ENCODE peak calls at places on chromosomes 1 and 21, in eight cellular contexts. One of them, this sample, is unnamed.

GRCh38 chr1:22117851-22118250 is 25.0 kb downstream of the WNT4 start:
- DNase-seq in H54: no peak
- DNase-seq in stimulated activated CD8-positive, alpha-beta memory T cell treated with anti-CD3 and anti-CD28 coated beads, Interleukin-2, amount 100 ng/mL, for 1 hour: no peak
- DNase-seq in CD8-positive, alpha-beta T cell: no peak
- DNase-seq in CD4-positive, alpha-beta T cell: peak
- DNase-seq in HEK293T: no peak
- DNase-seq in bronchial epithelial cell: no peak
- DNase-seq in posterior vena cava: no peak
- DNase-seq in this sample: no peak

GRCh38 chr1:199742547-199742946 is 285.0 kb upstream of the NR5A2 start:
- DNase-seq in H54: peak
- DNase-seq in stimulated activated CD8-positive, alpha-beta memory T cell treated with anti-CD3 and anti-CD28 coated beads, Interleukin-2, amount 100 ng/mL, for 1 hour: no peak
- DNase-seq in CD8-positive, alpha-beta T cell: no peak
- DNase-seq in CD4-positive, alpha-beta T cell: no peak
- DNase-seq in HEK293T: no peak
- DNase-seq in bronchial epithelial cell: peak
- DNase-seq in posterior vena cava: no peak
- DNase-seq in this sample: no peak

GRCh38 chr1:64811131-64811530 is 66.3 kb downstream of the RAVER2 start:
- DNase-seq in H54: no peak
- DNase-seq in stimulated activated CD8-positive, alpha-beta memory T cell treated with anti-CD3 and anti-CD28 coated beads, Interleukin-2, amount 100 ng/mL, for 1 hour: no peak
- DNase-seq in CD8-positive, alpha-beta T cell: no peak
- DNase-seq in CD4-positive, alpha-beta T cell: no peak
- DNase-seq in HEK293T: no peak
- DNase-seq in bronchial epithelial cell: no peak
- DNase-seq in posterior vena cava: no peak
- DNase-seq in this sample: no peak

GRCh38 chr1:6181347-6181770 is 1.2 kb upstream of the CHD5 start:
- DNase-seq in H54: no peak
- DNase-seq in stimulated activated CD8-positive, alpha-beta memory T cell treated with anti-CD3 and anti-CD28 coated beads, Interleukin-2, amount 100 ng/mL, for 1 hour: no peak
- DNase-seq in CD8-positive, alpha-beta T cell: no peak
- DNase-seq in CD4-positive, alpha-beta T cell: no peak
- DNase-seq in HEK293T: no peak
- DNase-seq in bronchial epithelial cell: no peak
- DNase-seq in posterior vena cava: no peak
- DNase-seq in this sample: no peak

GRCh38 chr1:247273013-247273412 is 17.1 kb downstream of the VN1R5 start:
- DNase-seq in H54: no peak
- DNase-seq in stimulated activated CD8-positive, alpha-beta memory T cell treated with anti-CD3 and anti-CD28 coated beads, Interleukin-2, amount 100 ng/mL, for 1 hour: no peak
- DNase-seq in CD8-positive, alpha-beta T cell: no peak
- DNase-seq in CD4-positive, alpha-beta T cell: no peak
- DNase-seq in HEK293T: no peak
- DNase-seq in bronchial epithelial cell: no peak
- DNase-seq in posterior vena cava: no peak
- DNase-seq in this sample: no peak

GRCh38 chr21:36096398-36097290 is 26.8 kb downstream of the CBR1 start:
- DNase-seq in H54: no peak
- DNase-seq in stimulated activated CD8-positive, alpha-beta memory T cell treated with anti-CD3 and anti-CD28 coated beads, Interleukin-2, amount 100 ng/mL, for 1 hour: no peak
- DNase-seq in CD8-positive, alpha-beta T cell: no peak
- DNase-seq in CD4-positive, alpha-beta T cell: no peak
- DNase-seq in HEK293T: no peak
- DNase-seq in bronchial epithelial cell: no peak
- DNase-seq in posterior vena cava: no peak
- DNase-seq in this sample: no peak

GRCh38 chr1:209433649-209434031 is 149.9 kb upstream of the CAMK1G start:
- DNase-seq in H54: no peak
- DNase-seq in stimulated activated CD8-positive, alpha-beta memory T cell treated with anti-CD3 and anti-CD28 coated beads, Interleukin-2, amount 100 ng/mL, for 1 hour: no peak
- DNase-seq in CD8-positive, alpha-beta T cell: no peak
- DNase-seq in CD4-positive, alpha-beta T cell: no peak
- DNase-seq in HEK293T: no peak
- DNase-seq in bronchial epithelial cell: peak
- DNase-seq in posterior vena cava: no peak
- DNase-seq in this sample: no peak

GRCh38 chr1:223175032-223175431 is 32.0 kb upstream of the TLR5 start:
- DNase-seq in H54: no peak
- DNase-seq in stimulated activated CD8-positive, alpha-beta memory T cell treated with anti-CD3 and anti-CD28 coated beads, Interleukin-2, amount 100 ng/mL, for 1 hour: no peak
- DNase-seq in CD8-positive, alpha-beta T cell: no peak
- DNase-seq in CD4-positive, alpha-beta T cell: no peak
- DNase-seq in HEK293T: peak
- DNase-seq in bronchial epithelial cell: peak
- DNase-seq in posterior vena cava: no peak
- DNase-seq in this sample: no peak

GRCh38 chr21:34582506-34583150 is 32.3 kb downstream of the RCAN1 start:
- DNase-seq in H54: peak
- DNase-seq in stimulated activated CD8-positive, alpha-beta memory T cell treated with anti-CD3 and anti-CD28 coated beads, Interleukin-2, amount 100 ng/mL, for 1 hour: no peak
- DNase-seq in CD8-positive, alpha-beta T cell: no peak
- DNase-seq in CD4-positive, alpha-beta T cell: no peak
- DNase-seq in HEK293T: peak
- DNase-seq in bronchial epithelial cell: peak
- DNase-seq in posterior vena cava: no peak
- DNase-seq in this sample: no peak

GRCh38 chr1:178323067-178323466 is 173.7 kb downstream of the CLEC20A start:
- DNase-seq in H54: no peak
- DNase-seq in stimulated activated CD8-positive, alpha-beta memory T cell treated with anti-CD3 and anti-CD28 coated beads, Interleukin-2, amount 100 ng/mL, for 1 hour: no peak
- DNase-seq in CD8-positive, alpha-beta T cell: no peak
- DNase-seq in CD4-positive, alpha-beta T cell: no peak
- DNase-seq in HEK293T: no peak
- DNase-seq in bronchial epithelial cell: peak
- DNase-seq in posterior vena cava: no peak
- DNase-seq in this sample: no peak

GRCh38 chr1:169784102-169784501 is 10.6 kb downstream of the METTL18 start:
- DNase-seq in H54: no peak
- DNase-seq in stimulated activated CD8-positive, alpha-beta memory T cell treated with anti-CD3 and anti-CD28 coated beads, Interleukin-2, amount 100 ng/mL, for 1 hour: no peak
- DNase-seq in CD8-positive, alpha-beta T cell: no peak
- DNase-seq in CD4-positive, alpha-beta T cell: no peak
- DNase-seq in HEK293T: no peak
- DNase-seq in bronchial epithelial cell: peak
- DNase-seq in posterior vena cava: no peak
- DNase-seq in this sample: no peak

GRCh38 chr1:151596166-151596933 is 15.5 kb upstream of the SNX27 start:
- DNase-seq in H54: no peak
- DNase-seq in stimulated activated CD8-positive, alpha-beta memory T cell treated with anti-CD3 and anti-CD28 coated beads, Interleukin-2, amount 100 ng/mL, for 1 hour: no peak
- DNase-seq in CD8-positive, alpha-beta T cell: no peak
- DNase-seq in CD4-positive, alpha-beta T cell: no peak
- DNase-seq in HEK293T: no peak
- DNase-seq in bronchial epithelial cell: peak
- DNase-seq in posterior vena cava: no peak
- DNase-seq in this sample: no peak